ENCODE peak calls at places on chromosome X, in nine cellular contexts. B is OCI-LY7, V is mucosa of descending colon, K is fibroblast of mammary gland, Q is HCT116, S is Calu3, F is cardiac muscle cell, W is GM20000, I is lower lobe of right lung. Z is an unnamed sample.

GRCh38 chrX:48918644-48919340 is at the start of gene PIM2:
- DNase-seq in B (peak), V (peak), K (peak), Q (peak), S (peak), F (peak), W (peak), I (peak), Z (peak)

GRCh38 chrX:39983715-39984114 is 114.0 kb downstream of the BCOR start:
- DNase-seq in B (no peak), V (no peak), K (peak), Q (no peak), S (no peak), F (no peak), W (no peak), I (no peak), Z (no peak)

GRCh38 chrX:153642655-153643430 is 4.2 kb upstream of the DUSP9 start:
- DNase-seq in B (no peak), V (peak), K (no peak), Q (no peak), S (no peak), F (no peak), W (no peak), I (no peak), Z (no peak)

GRCh38 chrX:47723689-47724088 is 64.7 kb upstream of the UXT start:
- DNase-seq in B (no peak), V (no peak), K (no peak), Q (no peak), S (no peak), F (no peak), W (no peak), I (no peak), Z (no peak)

GRCh38 chrX:68808686-68809357 is 20.0 kb upstream of the EFNB1 start:
- DNase-seq in B (no peak), V (no peak), K (peak), Q (peak), S (no peak), F (peak), W (no peak), I (no peak), Z (peak)

GRCh38 chrX:63686878-63687714 is 97.9 kb downstream of the ARHGEF9 start:
- DNase-seq in B (peak), V (no peak), K (peak), Q (peak), S (peak), F (peak), W (peak), I (no peak), Z (no peak)

GRCh38 chrX:7133036-7133412 is 14.5 kb upstream of the STS start:
- DNase-seq in B (no peak), V (no peak), K (peak), Q (no peak), S (peak), F (peak), W (no peak), I (no peak), Z (no peak)

GRCh38 chrX:130086414-130087207 is 23.7 kb downstream of the ELF4 start:
- DNase-seq in B (peak), V (peak), K (no peak), Q (no peak), S (no peak), F (no peak), W (peak), I (peak), Z (no peak)

GRCh38 chrX:95764972-95765451 is 919.6 kb upstream of the DIAPH2 start:
- DNase-seq in B (peak), V (no peak), K (peak), Q (no peak), S (peak), F (peak), W (peak), I (no peak), Z (no peak)

GRCh38 chrX:21926527-21927278 is 13.8 kb upstream of the SMS start:
- DNase-seq in B (no peak), V (no peak), K (peak), Q (peak), S (peak), F (no peak), W (peak), I (no peak), Z (no peak)

GRCh38 chrX:44898411-44899221 is 25.6 kb downstream of the KDM6A start:
- DNase-seq in B (peak), V (no peak), K (no peak), Q (no peak), S (no peak), F (no peak), W (no peak), I (no peak), Z (no peak)

GRCh38 chrX:100447563-100448397 is 37.7 kb upstream of the PCDH19 start:
- DNase-seq in B (peak), V (no peak), K (peak), Q (peak), S (peak), F (peak), W (peak), I (no peak), Z (no peak)

GRCh38 chrX:107996124-107996523 is 14.0 kb upstream of the TEX13B start:
- DNase-seq in B (no peak), V (no peak), K (no peak), Q (no peak), S (no peak), F (no peak), W (no peak), I (no peak), Z (no peak)

GRCh38 chrX:108000751-108001150 is 18.6 kb upstream of the TEX13B start:
- DNase-seq in B (no peak), V (no peak), K (peak), Q (no peak), S (no peak), F (no peak), W (no peak), I (no peak), Z (no peak)

GRCh38 chrX:108001218-108001814 is 19.1 kb upstream of the TEX13B start:
- DNase-seq in B (peak), V (no peak), K (peak), Q (peak), S (peak), F (peak), W (peak), I (no peak), Z (no peak)
- TF ChIP-seq CTCF in B (peak), V (peak), K (peak), Q (peak), S (peak), F (peak), W (peak), I (peak), Z (peak)

GRCh38 chrX:94633237-94633636 is 959.2 kb downstream of the FAM133A start:
- DNase-seq in B (no peak), V (no peak), K (no peak), Q (no peak), S (no peak), F (no peak), W (no peak), I (no peak), Z (no peak)

DNA sequence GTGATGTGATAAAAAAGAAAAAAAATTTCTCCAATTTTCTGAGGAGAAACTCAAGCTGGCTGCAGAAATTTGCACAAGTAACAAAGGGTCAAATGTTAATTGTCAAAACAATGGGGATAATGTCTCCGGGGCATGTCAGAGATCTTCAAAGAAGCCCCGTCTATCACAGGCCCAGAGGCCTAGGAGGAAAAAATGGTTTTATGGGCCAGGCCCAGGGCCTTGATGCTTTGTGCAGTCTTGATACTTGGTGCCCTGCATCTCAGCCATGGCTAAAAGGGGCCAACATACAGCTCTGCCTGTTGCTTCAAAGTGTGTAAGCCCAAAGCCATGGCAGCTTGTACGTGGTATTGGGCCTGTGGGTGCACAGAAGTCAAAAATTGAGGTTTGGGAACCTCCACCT is 961.0 kb downstream of the FAM133A start:
- DNase-seq in B (no peak), V (no peak), K (no peak), Q (no peak), S (no peak), F (no peak), W (no peak), I (no peak), Z (no peak)
- TF ChIP-seq CTCF in B (no peak), V (no peak), K (no peak), Q (no peak), S (no peak), F (no peak), W (no peak), I (no peak), Z (no peak)

DNA sequence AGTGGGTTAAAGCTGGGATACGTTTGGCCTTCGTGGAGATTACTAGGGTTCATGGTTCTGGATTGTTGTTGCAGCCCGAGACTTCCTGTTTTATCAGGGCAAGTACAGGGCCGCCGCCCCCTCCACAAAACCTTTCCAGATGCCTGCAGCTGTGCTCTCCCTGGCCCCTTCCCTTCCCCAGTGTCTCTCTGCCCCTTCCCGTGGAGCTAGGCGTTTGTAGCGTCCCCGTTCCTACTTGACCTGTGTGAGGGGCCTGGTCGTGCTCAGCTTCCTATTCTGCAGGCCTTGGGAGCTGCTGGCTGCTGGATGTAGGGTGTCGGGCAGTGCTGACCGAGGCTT is 1.4 kb downstream of the AKAP17A start:
- DNase-seq in B (no peak), V (peak), K (no peak), Q (no peak), S (no peak), F (no peak), W (no peak), I (no peak), Z (peak)
- TF ChIP-seq CTCF in B (no peak), V (no peak), K (no peak), Q (no peak), S (no peak), F (no peak), W (no peak), I (no peak), Z (no peak)

DNA sequence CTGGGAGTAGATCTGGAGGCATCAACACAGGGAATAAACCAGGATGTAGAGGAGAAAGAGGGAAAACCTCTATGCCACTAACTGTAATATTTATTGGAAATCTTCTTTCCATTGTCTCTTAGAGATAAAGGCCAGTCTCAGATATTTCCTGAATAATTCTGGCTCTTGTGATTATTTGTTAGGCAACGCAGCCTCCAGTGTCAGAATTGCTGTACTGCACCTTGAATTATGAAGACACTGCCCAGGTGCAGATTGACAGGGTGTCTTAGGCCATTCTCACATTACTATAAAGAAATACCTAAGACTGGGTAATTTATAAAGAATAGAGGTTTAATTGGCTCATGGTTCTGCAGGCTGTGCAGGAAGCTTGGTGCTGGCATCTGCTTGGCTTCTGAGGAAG is 100.7 kb upstream of the ZDHHC15 start:
- DNase-seq in B (no peak), V (no peak), K (no peak), Q (no peak), S (no peak), F (peak), W (no peak), I (no peak), Z (no peak)
- TF ChIP-seq CTCF in B (peak), V (no peak), K (peak), Q (peak), S (no peak), F (no peak), W (no peak), I (no peak), Z (no peak)

GRCh38 chrX:148902581-148902980 is 402.2 kb downstream of the AFF2 start:
- DNase-seq in B (no peak), V (no peak), K (no peak), Q (no peak), S (no peak), F (no peak), W (no peak), I (no peak), Z (no peak)

GRCh38 chrX:148905376-148905775 is 405.0 kb downstream of the AFF2 start:
- DNase-seq in B (no peak), V (no peak), K (no peak), Q (no peak), S (no peak), F (no peak), W (no peak), I (no peak), Z (no peak)
- TF ChIP-seq CTCF in B (no peak), V (no peak), K (no peak), Q (no peak), S (no peak), F (no peak), W (no peak), I (no peak), Z (no peak)

GRCh38 chrX:24990585-24990984 is 25.2 kb downstream of the ARX start:
- DNase-seq in B (no peak), V (no peak), K (no peak), Q (no peak), S (no peak), F (no peak), W (no peak), I (no peak), Z (no peak)
- TF ChIP-seq CTCF in B (no peak), V (no peak), K (no peak), Q (no peak), S (no peak), F (no peak), W (no peak), I (no peak), Z (peak)

GRCh38 chrX:99394450-99394849 is 1015.6 kb downstream of the PCDH19 start:
- DNase-seq in B (no peak), V (no peak), K (no peak), Q (no peak), S (no peak), F (peak), W (no peak), I (no peak), Z (no peak)
- TF ChIP-seq CTCF in B (no peak), V (no peak), K (no peak), Q (no peak), S (no peak), F (no peak), W (no peak), I (no peak), Z (no peak)

DNA sequence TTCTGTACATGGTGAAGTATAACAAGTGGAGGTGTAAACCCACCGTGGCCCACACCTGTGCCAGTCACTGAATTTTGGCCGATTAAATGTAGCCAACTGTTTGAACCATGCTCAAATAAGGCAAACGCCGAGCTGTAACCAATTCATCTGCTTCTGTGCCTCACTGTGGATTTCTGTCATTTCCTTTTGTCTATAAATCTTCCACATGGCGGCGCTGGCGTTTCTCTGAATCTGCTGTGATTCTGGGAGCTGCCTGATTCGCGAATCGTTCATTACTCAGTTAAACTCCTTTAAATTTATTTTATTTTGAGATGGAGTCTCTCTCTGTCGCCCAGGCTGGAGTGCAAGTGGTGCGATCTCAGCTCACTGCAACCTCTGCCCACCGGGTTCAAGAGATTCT is 19.2 kb downstream of the SUPT20HL2 start:
- DNase-seq in B (peak), V (no peak), K (peak), Q (no peak), S (no peak), F (peak), W (no peak), I (no peak), Z (no peak)
- TF ChIP-seq CTCF in B (peak), V (no peak), K (peak), Q (peak), S (no peak), F (peak), W (no peak), I (no peak), Z (peak)

Z was measured in osteocyte.